ENCODE peak calls at places on chromosomes 2 and 18, in four cellular contexts. P, V, X and R are unnamed samples.
A peak's percentile ranks its signal among the peaks of the same experiment; 100 is the strongest.

GRCh38 chr2:172578860-172579512 is 23.1 kb downstream of the PDK1 start:
- DNase-seq in P (no peak), V (no peak), X (no peak), R (no peak)

GRCh38 chr2:44843086-44843485 is 98.4 kb upstream of the SIX3 start:
- DNase-seq in P (no peak), V (no peak), X (no peak), R (no peak)

GRCh38 chr2:230871361-230872150 is 6.8 kb downstream of the ITM2C start:
- DNase-seq in P (no peak), V (no peak), X (no peak), R (no peak)

GRCh38 chr2:12113364-12113763 is 366.9 kb downstream of the LPIN1 start:
- DNase-seq in P (no peak), V (no peak), X (no peak), R (no peak)

GRCh38 chr18:12034241-12035100 is 53.2 kb downstream of the IMPA2 start:
- DNase-seq in P (no peak), V (no peak), X (no peak), R (no peak)

GRCh38 chr2:133821107-133821760 is 253.0 kb upstream of the NCKAP5 start:
- DNase-seq in P (no peak), V (peak; percentile 84), X (no peak), R (no peak)

GRCh38 chr2:11612553-11613215 is 57.3 kb downstream of the NTSR2 start:
- DNase-seq in P (no peak), V (no peak), X (no peak), R (no peak)

GRCh38 chr2:71389379-71390072 is 57.9 kb downstream of the ZNF638 start:
- DNase-seq in P (no peak), V (no peak), X (no peak), R (no peak)

GRCh38 chr2:72964146-72964525 is 46.8 kb downstream of the EMX1 start:
- DNase-seq in P (no peak), V (no peak), X (no peak), R (no peak)

GRCh38 chr18:48546411-48546810 is 7.6 kb downstream of the CTIF start:
- DNase-seq in P (no peak), V (peak; percentile 81), X (no peak), R (no peak)

GRCh38 chr2:4381049-4381448 is 677.7 kb downstream of the DCDC2C start:
- DNase-seq in P (no peak), V (no peak), X (no peak), R (no peak)

GRCh38 chr2:12928706-12929291 is 212.1 kb downstream of the TRIB2 start:
- DNase-seq in P (no peak), V (peak; percentile 16), X (no peak), R (no peak)

GRCh38 chr2:149994057-149994728 is 406.6 kb upstream of the MMADHC start:
- DNase-seq in P (no peak), V (peak; percentile 43), X (no peak), R (no peak)

GRCh38 chr2:4020153-4020552 is 316.8 kb downstream of the DCDC2C start:
- DNase-seq in P (no peak), V (no peak), X (no peak), R (peak; percentile 33)

GRCh38 chr2:123500346-123500745 is 524.7 kb upstream of the CNTNAP5 start:
- DNase-seq in P (no peak), V (no peak), X (no peak), R (no peak)

GRCh38 chr2:10075101-10075500 is 5.1 kb downstream of the CYS1 start:
- DNase-seq in P (no peak), V (no peak), X (no peak), R (no peak)

GRCh38 chr2:20313659-20314058 is 37.0 kb downstream of the PUM2 start:
- DNase-seq in P (no peak), V (peak; percentile 27), X (no peak), R (no peak)

GRCh38 chr2:239429473-239430350 is 28.9 kb upstream of the HDAC4 start:
- DNase-seq in P (no peak), V (peak; percentile 39), X (no peak), R (no peak)

GRCh38 chr18:7479756-7480155 is 87.4 kb upstream of the PTPRM start:
- DNase-seq in P (no peak), V (no peak), X (no peak), R (no peak)

GRCh38 chr18:45715212-45715780 is 8.7 kb upstream of the SLC14A1 start:
- DNase-seq in P (no peak), V (no peak), X (no peak), R (peak; percentile 41)

GRCh38 chr2:42545023-42545713 is 23.3 kb upstream of the MTA3 start:
- DNase-seq in P (no peak), V (no peak), X (no peak), R (no peak)

GRCh38 chr2:213199871-213200270 is 48.5 kb upstream of the IKZF2 start:
- DNase-seq in P (no peak), V (peak; percentile 54), X (no peak), R (no peak)
- TF ChIP-seq BHLHE40 in P (no peak), V (no peak), X (no peak), R (no peak)

GRCh38 chr2:166128156-166128505 is 311 bp upstream of the SCN1A start:
- DNase-seq in P (no peak), V (no peak), X (no peak), R (no peak)

GRCh38 chr2:166127217-166128155 is at the start of gene SCN1A:
- DNase-seq in P (peak; percentile 29), V (peak; percentile 56), X (no peak), R (peak; percentile 2)

GRCh38 chr2:166125557-166125956 is 2.3 kb downstream of the SCN1A start:
- DNase-seq in P (no peak), V (no peak), X (no peak), R (no peak)

GRCh38 chr2:166126014-166126639 is 1.7 kb downstream of the SCN1A start:
- DNase-seq in P (no peak), V (no peak), X (no peak), R (no peak)
- TF ChIP-seq RCOR1 in P (no peak), V (no peak), X (no peak), R (no peak)

DNA sequence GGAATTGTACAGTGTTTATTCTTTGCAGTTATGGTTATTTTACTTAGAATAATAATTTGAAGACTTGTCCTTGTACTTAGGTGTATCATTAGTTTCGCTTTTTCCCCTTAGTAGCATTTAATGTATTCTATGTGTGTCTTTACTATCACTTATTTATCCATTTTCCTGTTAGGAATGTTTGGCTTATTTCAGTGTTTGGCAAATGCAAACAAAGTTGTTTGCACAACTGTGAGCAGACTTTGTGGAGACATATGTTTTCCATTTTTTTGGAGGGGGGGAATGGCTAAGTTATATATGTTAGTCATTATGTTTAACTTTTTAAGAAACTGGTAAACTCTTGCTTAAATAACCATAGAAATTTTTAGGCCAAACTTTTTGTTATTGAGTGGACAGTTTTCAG is 447.7 kb downstream of the SOX11 start:
- DNase-seq in P (no peak), V (no peak), X (no peak), R (no peak)
- TF ChIP-seq BHLHE40 in P (no peak), V (no peak), X (no peak), R (no peak)

DNA sequence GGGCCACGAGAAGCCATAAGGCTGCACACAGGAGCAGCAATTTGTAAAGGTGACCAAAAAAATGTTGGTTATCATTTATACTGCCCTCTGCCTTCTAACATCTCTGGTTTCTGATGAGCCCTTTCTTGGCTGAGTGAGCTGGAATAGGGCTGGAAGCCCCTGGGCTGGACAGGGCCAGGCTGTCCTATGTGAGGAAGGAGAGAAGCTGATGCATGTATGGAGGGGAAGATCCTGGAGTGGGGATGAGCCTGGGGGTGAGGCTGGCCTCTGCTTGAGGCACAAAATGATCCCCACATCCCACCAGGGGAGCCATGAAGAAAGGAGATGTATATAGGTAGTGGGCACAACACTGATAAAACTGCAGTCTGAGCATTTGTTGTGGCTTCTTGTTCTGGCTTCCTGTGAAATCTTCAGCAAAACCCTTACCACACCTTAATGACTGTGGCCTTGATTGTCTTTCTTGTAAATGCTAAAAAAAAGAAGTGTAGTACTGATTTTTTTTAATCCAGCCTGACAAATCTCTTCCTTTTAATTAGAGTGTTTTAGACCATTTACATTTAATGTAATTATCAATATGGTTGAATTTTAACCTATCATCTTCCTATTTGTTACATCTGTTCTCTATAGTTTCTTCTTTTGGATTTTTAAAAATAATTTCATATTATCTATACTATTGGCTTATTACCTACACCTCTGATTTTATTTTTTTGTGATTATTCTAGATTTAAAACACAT is 5.6 kb downstream of the SNED1 start:
- DNase-seq in P (no peak), V (no peak), X (no peak), R (no peak)
- TF ChIP-seq RCOR1 in P (no peak), V (no peak), X (no peak), R (no peak)

GRCh38 chr2:23387849-23388248 is 2.9 kb downstream of the KLHL29 start:
- DNase-seq in P (no peak), V (no peak), X (no peak), R (no peak)

GRCh38 chr2:23387221-23387550 is 2.2 kb downstream of the KLHL29 start:
- DNase-seq in P (no peak), V (peak; percentile 19), X (no peak), R (no peak)

GRCh38 chr2:23385351-23385747 is 370 bp downstream of the KLHL29 start:
- DNase-seq in P (no peak), V (peak; percentile 36), X (no peak), R (peak; percentile 42)

GRCh38 chr2:23385748-23386421 is 906 bp downstream of the KLHL29 start:
- DNase-seq in P (no peak), V (no peak), X (no peak), R (peak; percentile 25)

GRCh38 chr2:23386422-23387220 is 1.6 kb downstream of the KLHL29 start:
- DNase-seq in P (no peak), V (no peak), X (no peak), R (peak; percentile 35)
- TF ChIP-seq BHLHE40 in P (no peak), V (no peak), X (no peak), R (no peak)

GRCh38 chr2:129699781-129700573 is 279.5 kb upstream of the RAB6C start:
- DNase-seq in P (no peak), V (no peak), X (no peak), R (no peak)

GRCh38 chr2:129690049-129690448 is 289.4 kb upstream of the RAB6C start:
- DNase-seq in P (no peak), V (no peak), X (no peak), R (no peak)

GRCh38 chr2:129698593-129698992 is 280.9 kb upstream of the RAB6C start:
- DNase-seq in P (no peak), V (no peak), X (no peak), R (no peak)

GRCh38 chr2:129689600-129689999 is 289.9 kb upstream of the RAB6C start:
- DNase-seq in P (no peak), V (no peak), X (no peak), R (no peak)

GRCh38 chr2:129695496-129695895 is 284.0 kb upstream of the RAB6C start:
- DNase-seq in P (no peak), V (no peak), X (no peak), R (no peak)
- TF ChIP-seq RCOR1 in P (no peak), V (no peak), X (no peak), R (no peak)